ENCODE peak calls at places on chromosome 15, in seven cellular contexts. D, Q, A, N, Z, I and S are unnamed samples.

GRCh38 chr15:39555885-39556284 is 25.0 kb upstream of the THBS1 start:
- DNase-seq in D (no peak), Q (no peak), A (no peak), N (no peak), Z (no peak), I (no peak), S (no peak)

GRCh38 chr15:92494791-92495190 is 101.1 kb downstream of the ST8SIA2 start:
- DNase-seq in D (no peak), Q (no peak), A (no peak), N (no peak), Z (no peak), I (no peak), S (no peak)

GRCh38 chr15:66705277-66705927 is 3.4 kb downstream of the SMAD6 start:
- DNase-seq in D (no peak), Q (no peak), A (no peak), N (no peak), Z (no peak), I (no peak), S (no peak)

GRCh38 chr15:40995656-40996055 is 42.4 kb downstream of the CHAC1 start:
- DNase-seq in D (no peak), Q (no peak), A (no peak), N (no peak), Z (no peak), I (no peak), S (no peak)

GRCh38 chr15:48856947-48857346 is 21.0 kb upstream of the EID1 start:
- DNase-seq in D (no peak), Q (no peak), A (no peak), N (no peak), Z (peak), I (no peak), S (no peak)

GRCh38 chr15:93866996-93867395 is 364.4 kb upstream of the MCTP2 start:
- DNase-seq in D (no peak), Q (no peak), A (no peak), N (no peak), Z (no peak), I (no peak), S (no peak)

GRCh38 chr15:53351373-53351772 is 408.1 kb downstream of the WDR72 start:
- DNase-seq in D (no peak), Q (no peak), A (no peak), N (no peak), Z (no peak), I (no peak), S (no peak)

GRCh38 chr15:51004103-51004536 is 90.6 kb downstream of the TNFAIP8L3 start:
- DNase-seq in D (no peak), Q (no peak), A (no peak), N (no peak), Z (peak), I (no peak), S (no peak)

GRCh38 chr15:53193149-53193548 is 403.0 kb upstream of the ONECUT1 start:
- DNase-seq in D (no peak), Q (peak), A (peak), N (peak), Z (no peak), I (no peak), S (no peak)

GRCh38 chr15:70604671-70605070 is 158.7 kb downstream of the UACA start:
- DNase-seq in D (no peak), Q (no peak), A (no peak), N (no peak), Z (no peak), I (no peak), S (no peak)
- TF ChIP-seq CTCF in D (no peak), Q (no peak), A (no peak), N (no peak), Z (peak), I (no peak), S (no peak)

GRCh38 chr15:62021991-62022600 is 38.2 kb downstream of the VPS13C start:
- DNase-seq in D (no peak), Q (no peak), A (no peak), N (peak), Z (no peak), I (no peak), S (no peak)
- TF ChIP-seq CTCF in D (peak), Q (no peak), A (no peak), N (peak), Z (peak), I (no peak), S (peak)

DNA sequence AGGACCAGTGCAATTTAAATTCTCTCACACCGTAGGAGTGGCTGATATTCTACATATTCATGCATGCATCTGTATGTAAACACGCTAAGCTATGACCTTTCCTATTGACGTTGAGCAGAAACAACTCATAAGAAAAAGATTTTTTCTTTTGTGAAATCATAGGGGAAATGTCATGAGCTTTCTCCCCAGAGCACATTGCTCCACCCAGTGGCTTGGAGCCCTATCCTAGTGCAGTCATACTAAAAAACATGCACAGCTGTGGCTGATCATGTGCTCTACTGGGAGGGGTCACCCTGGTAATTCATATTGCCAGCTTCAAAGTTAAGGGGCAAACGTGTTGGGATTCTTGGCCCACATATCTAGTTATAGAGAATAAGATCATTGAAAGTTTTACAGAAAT is 1.8 kb upstream of the MESD start:
- DNase-seq in D (peak), Q (no peak), A (peak), N (peak), Z (no peak), I (no peak), S (no peak)
- TF ChIP-seq CTCF in D (no peak), Q (no peak), A (no peak), N (peak), Z (no peak), I (no peak), S (no peak)

GRCh38 chr15:43239732-43240491 is 19.1 kb upstream of the EPB42 start:
- DNase-seq in D (no peak), Q (peak), A (peak), N (no peak), Z (no peak), I (no peak), S (no peak)

GRCh38 chr15:43241100-43241499 is 20.3 kb upstream of the EPB42 start:
- DNase-seq in D (peak), Q (no peak), A (no peak), N (no peak), Z (no peak), I (no peak), S (no peak)

GRCh38 chr15:43237842-43238470 is 17.1 kb upstream of the EPB42 start:
- DNase-seq in D (no peak), Q (no peak), A (no peak), N (no peak), Z (no peak), I (no peak), S (no peak)

GRCh38 chr15:43235536-43235935 is 14.7 kb upstream of the EPB42 start:
- DNase-seq in D (no peak), Q (no peak), A (no peak), N (no peak), Z (no peak), I (no peak), S (no peak)

GRCh38 chr15:43238691-43239131 is 17.9 kb upstream of the EPB42 start:
- DNase-seq in D (no peak), Q (no peak), A (no peak), N (no peak), Z (no peak), I (no peak), S (no peak)
- TF ChIP-seq CTCF in D (no peak), Q (no peak), A (no peak), N (no peak), Z (no peak), I (no peak), S (no peak)

DNA sequence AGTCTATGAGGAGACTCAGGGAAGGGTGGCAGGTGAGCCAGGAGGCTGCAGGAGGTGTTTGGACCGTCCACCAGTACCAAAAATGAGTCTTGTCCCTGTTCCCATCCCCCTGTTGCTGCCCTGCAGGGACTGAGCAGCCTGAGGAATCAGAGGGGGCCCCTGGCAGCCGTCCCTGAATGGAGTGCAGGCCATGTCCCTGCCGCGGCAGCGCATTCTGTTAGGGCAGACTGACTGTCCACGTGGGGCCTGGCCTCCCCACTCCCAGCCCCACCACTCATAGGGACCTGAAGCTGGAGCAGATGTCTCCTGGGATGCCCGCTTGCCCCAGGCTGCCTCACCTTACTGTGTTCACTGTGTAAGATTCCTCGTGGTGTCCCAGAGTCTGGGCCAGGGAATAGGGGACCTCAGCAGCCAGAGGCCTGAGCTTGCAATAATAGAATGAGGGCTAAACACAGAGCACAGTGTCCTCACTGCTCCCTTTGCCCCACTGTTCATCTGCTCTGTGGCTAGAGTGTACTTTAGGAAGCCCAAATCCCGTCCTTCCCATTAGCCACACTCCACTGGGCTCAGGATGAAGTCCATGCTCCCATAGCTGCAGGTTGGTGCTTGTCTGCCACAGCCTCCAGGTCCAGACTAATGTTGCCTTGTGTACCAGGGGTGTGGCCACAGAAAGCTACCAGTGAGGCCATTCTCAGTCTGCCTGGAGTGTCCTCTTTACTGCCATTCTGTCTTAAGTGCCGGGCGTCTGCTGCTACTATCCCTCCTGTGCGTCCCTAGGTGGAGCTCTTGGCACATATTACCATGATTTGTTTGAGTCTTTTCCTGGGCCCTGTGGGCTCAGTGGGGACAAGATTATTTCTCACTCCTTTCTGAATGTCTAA is 63.2 kb downstream of the HCN4 start:
- DNase-seq in D (peak), Q (peak), A (peak), N (peak), Z (peak), I (no peak), S (peak)
- TF ChIP-seq CTCF in D (peak), Q (peak), A (peak), N (peak), Z (peak), I (peak), S (peak)

GRCh38 chr15:84033793-84034553 is 201.6 kb upstream of the GOLGA6L4 start:
- DNase-seq in D (no peak), Q (no peak), A (no peak), N (no peak), Z (peak), I (no peak), S (no peak)

DNA sequence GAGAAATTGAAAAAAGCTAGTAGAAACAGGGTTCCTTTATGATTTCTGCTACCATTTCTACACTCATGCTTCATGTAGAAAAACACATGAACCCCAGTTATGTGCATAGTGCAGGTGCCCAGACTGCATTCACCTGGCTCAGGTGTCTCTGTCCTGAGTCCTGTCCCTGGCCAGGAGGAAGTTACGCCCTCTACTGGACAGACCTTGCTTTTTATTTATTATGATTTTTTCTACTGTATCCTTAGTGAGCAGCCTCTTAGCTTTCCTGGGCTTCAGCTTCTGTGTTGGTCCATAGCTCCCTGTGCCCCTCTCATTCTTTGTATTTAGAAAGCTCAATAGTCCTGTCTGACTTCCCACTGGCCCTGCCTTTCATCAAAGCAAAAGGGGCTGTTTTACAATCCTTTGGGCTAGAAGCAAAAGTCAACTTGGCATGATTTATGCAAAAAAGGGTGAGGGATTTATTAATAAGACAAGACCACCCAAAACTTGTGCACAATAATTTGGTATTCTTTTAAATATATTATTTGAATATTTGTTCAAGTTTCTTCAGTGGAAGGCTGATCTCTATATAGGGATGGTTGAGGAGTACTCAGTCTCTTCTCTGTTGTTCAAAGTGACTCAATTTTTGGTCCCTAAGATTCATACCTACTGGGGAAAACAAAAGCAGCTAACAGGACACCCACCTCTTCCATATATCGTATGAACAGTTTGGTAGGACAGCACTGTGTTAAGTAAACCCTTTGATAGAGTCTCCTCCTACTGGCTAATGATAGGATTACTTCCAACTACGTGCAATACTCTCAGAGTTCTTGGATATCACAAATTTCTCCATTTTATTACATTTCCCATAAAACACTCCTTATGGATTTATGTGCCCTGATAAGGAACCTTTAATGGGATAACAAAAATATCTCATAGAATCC is 200.5 kb upstream of the GOLGA6L4 start:
- DNase-seq in D (no peak), Q (peak), A (peak), N (peak), Z (peak), I (no peak), S (no peak)
- TF ChIP-seq CTCF in D (peak), Q (peak), A (peak), N (peak), Z (peak), I (peak), S (peak)

GRCh38 chr15:22884344-22884743 is 45.9 kb downstream of the NIPA2 start:
- DNase-seq in D (no peak), Q (no peak), A (no peak), N (peak), Z (no peak), I (no peak), S (no peak)
- TF ChIP-seq CTCF in D (no peak), Q (peak), A (peak), N (peak), Z (peak), I (no peak), S (no peak)

GRCh38 chr15:69491051-69491505 is 38.5 kb downstream of the RPLP1 start:
- DNase-seq in D (no peak), Q (no peak), A (no peak), N (no peak), Z (no peak), I (no peak), S (no peak)
- TF ChIP-seq CTCF in D (no peak), Q (no peak), A (no peak), N (no peak), Z (no peak), I (no peak), S (no peak)

DNA sequence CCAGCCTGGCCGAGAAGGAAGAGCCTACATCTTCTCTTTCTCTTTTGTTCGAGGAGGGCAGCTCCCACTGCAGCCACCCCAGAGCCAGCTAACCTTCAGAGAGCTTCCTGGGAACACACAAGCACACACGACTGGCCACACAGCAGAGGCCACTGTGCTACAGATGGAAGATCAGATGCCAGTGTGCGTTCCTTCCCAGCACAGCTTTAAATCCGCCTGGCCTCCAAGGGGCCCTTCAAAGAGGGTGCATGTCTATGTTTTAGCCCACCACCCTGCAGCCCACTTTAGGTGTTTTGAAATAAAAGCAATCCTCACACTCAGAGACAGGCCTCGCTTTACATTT is 12.4 kb downstream of the ALDH1A3 start:
- DNase-seq in D (no peak), Q (no peak), A (no peak), N (no peak), Z (no peak), I (no peak), S (no peak)
- TF ChIP-seq CTCF in D (no peak), Q (no peak), A (no peak), N (no peak), Z (no peak), I (no peak), S (no peak)

GRCh38 chr15:31887246-31887645 is 143.1 kb upstream of the CHRNA7 start:
- DNase-seq in D (no peak), Q (no peak), A (no peak), N (no peak), Z (no peak), I (no peak), S (no peak)
- TF ChIP-seq CTCF in D (no peak), Q (no peak), A (no peak), N (peak), Z (peak), I (no peak), S (no peak)